ENCODE peak calls at places on chromosomes 11 and 22, in seven cellular contexts. U is activated T-helper 1 cell treated with Interleukin-2 at 50 U/mL for 16 hours; X is stimulated activated naive CD8-positive, alpha-beta T cell treated with anti-CD3 and anti-CD28 coated beads, Interleukin-15, amount 100 ng/mL, for 72 hours; H is epithelial cell of esophagus; E is OCI-LY7; P is heart left ventricle; W is activated CD4-positive, CD25-positive, alpha-beta regulatory T cell. G is an unnamed sample.

GRCh38 chr11:117761993-117762392 is 35.0 kb downstream of the DSCAML1 start:
- DNase-seq in P (no peak), W (no peak), U (no peak), X (no peak), H (no peak), E (no peak), G (no peak)

GRCh38 chr11:13448876-13449275 is 14.1 kb downstream of the BTBD10 start:
- DNase-seq in E (peak; percentile 4), P (peak; percentile 27), W (no peak), X (no peak), U (no peak), H (no peak), G (no peak)

GRCh38 chr11:130418210-130418609 is 10.2 kb downstream of the ADAMTS8 start:
- DNase-seq in P (no peak), X (no peak), E (no peak), H (no peak), U (no peak), W (no peak), G (no peak)

GRCh38 chr11:103987631-103988594 is 48.5 kb upstream of the DDI1 start:
- DNase-seq in W (no peak), P (no peak), H (peak; percentile 5), U (no peak), E (no peak), X (no peak), G (no peak)

GRCh38 chr11:112248216-112248615 is 12.4 kb downstream of the PLET1 start:
- DNase-seq in H (peak; percentile 62), W (no peak), X (no peak), U (no peak), E (no peak), P (no peak), G (no peak)

GRCh38 chr11:96817488-96817887 is 427.7 kb downstream of the JRKL start:
- DNase-seq in U (no peak), W (no peak), X (no peak), H (peak; percentile 76), P (no peak), E (no peak), G (no peak)

GRCh38 chr11:69601346-69601975 is 39.5 kb upstream of the CCND1 start:
- DNase-seq in W (no peak), H (no peak), E (no peak), U (no peak), P (no peak), X (no peak), G (no peak)

GRCh38 chr11:34721646-34722045 is 100.8 kb downstream of the EHF start:
- DNase-seq in E (no peak), P (no peak), W (no peak), H (no peak), U (no peak), X (no peak), G (no peak)

GRCh38 chr11:18490736-18491485 is 35.3 kb downstream of the LDHAL6A start:
- DNase-seq in E (no peak), W (no peak), H (peak; percentile 20), P (no peak), X (no peak), U (no peak), G (no peak)

GRCh38 chr11:114082767-114083181 is 23.3 kb downstream of the ZBTB16 start:
- DNase-seq in P (peak; percentile 59), U (no peak), E (no peak), X (no peak), W (no peak), H (no peak), G (no peak)

GRCh38 chr22:24154826-24155225 is 26.5 kb upstream of the SUSD2 start:
- DNase-seq in E (no peak), W (no peak), U (no peak), H (no peak), X (no peak), P (no peak), G (no peak)

GRCh38 chr11:1639102-1639620 is 9.6 kb downstream of the KRTAP5-5 start:
- DNase-seq in U (no peak), P (peak; percentile 75), X (no peak), E (no peak), H (no peak), W (no peak), G (peak; percentile 67)

GRCh38 chr11:111562692-111563389 is 22.3 kb downstream of the LAYN start:
- DNase-seq in U (no peak), W (no peak), P (no peak), X (no peak), E (no peak), H (no peak), G (no peak)